ENCODE peak calls at places on chromosomes 12 and 14, in seven cellular contexts. G is astrocyte of the cerebellum, V is G401, K is Right ventricle myocardium superior, L is T-cell, P is fibroblast of the aortic adventitia, X is left ventricle myocardium inferior. A is an unnamed sample.

GRCh38 chr12:69066420-69067373 is 133.7 kb upstream of the CPM start:
- DNase-seq in K (no peak), P (no peak), V (no peak), L (no peak), X (no peak), G (no peak), A (no peak)

GRCh38 chr12:48927261-48927660 is 2.0 kb upstream of the FKBP11 start:
- DNase-seq in X (no peak), L (no peak), V (no peak), P (peak), G (no peak), K (no peak), A (no peak)

GRCh38 chr12:58757422-58757821 is 162.9 kb downstream of the LRIG3 start:
- DNase-seq in X (no peak), G (peak), K (no peak), L (no peak), P (peak), V (no peak), A (no peak)

GRCh38 chr12:51417826-51418225 is 6.8 kb upstream of the SLC4A8 start:
- DNase-seq in L (no peak), P (no peak), K (no peak), X (no peak), V (no peak), G (no peak), A (no peak)

GRCh38 chr12:124906606-124907261 is 7.7 kb downstream of the UBC start:
- DNase-seq in P (peak), L (peak), K (peak), X (peak), G (peak), V (peak), A (no peak)

GRCh38 chr12:93177208-93178153 is 200.2 kb upstream of the NUDT4 start:
- DNase-seq in X (no peak), V (no peak), K (no peak), G (no peak), P (peak), L (no peak), A (no peak)

GRCh38 chr12:111412007-111412829 is 6.5 kb downstream of the SH2B3 start:
- DNase-seq in P (no peak), K (peak), X (peak), G (no peak), L (no peak), V (no peak), A (no peak)

GRCh38 chr12:106416273-106416672 is 58.7 kb downstream of the POLR3B start:
- DNase-seq in G (peak), L (no peak), X (no peak), K (no peak), V (no peak), P (peak), A (no peak)

GRCh38 chr12:77352941-77353340 is 287.6 kb upstream of the E2F7 start:
- DNase-seq in K (no peak), P (peak), V (no peak), X (no peak), L (no peak), G (no peak), A (no peak)

GRCh38 chr12:6465467-6466183 is 4.9 kb downstream of the VAMP1 start:
- DNase-seq in K (no peak), X (no peak), V (peak), G (peak), L (no peak), P (peak), A (peak)

GRCh38 chr12:7158866-7159600 is 28.9 kb downstream of the CLSTN3 start:
- DNase-seq in P (no peak), K (peak), G (no peak), V (no peak), L (no peak), X (no peak), A (no peak)

GRCh38 chr12:113403435-113404415 is at the start of gene SDS:
- DNase-seq in L (no peak), V (peak), K (peak), G (peak), P (peak), X (peak), A (no peak)

GRCh38 chr12:46370792-46371717 is 1.5 kb downstream of the SLC38A2 start:
- DNase-seq in K (peak), X (peak), V (peak), L (peak), P (peak), G (peak), A (peak)

GRCh38 chr12:67085699-67086098 is 183.5 kb upstream of the CAND1 start:
- DNase-seq in L (no peak), V (no peak), X (no peak), P (no peak), K (no peak), G (no peak), A (no peak)

GRCh38 chr14:95353664-95354063 is 34.0 kb upstream of the CLMN start:
- DNase-seq in X (no peak), V (no peak), G (no peak), P (no peak), L (no peak), K (no peak), A (no peak)

GRCh38 chr12:57135939-57136338 is 7.7 kb downstream of the LRP1 start:
- DNase-seq in L (no peak), P (peak), X (peak), K (peak), V (no peak), G (no peak), A (no peak)

GRCh38 chr12:55658635-55659391 is 22.1 kb downstream of the OR10P1 start:
- DNase-seq in L (no peak), X (no peak), K (no peak), P (peak), G (no peak), V (no peak), A (no peak)